ENCODE peak calls at places on chromosomes 6 and 20, in seven cellular contexts. J is A673, Y is neural progenitor cell, F is heart left ventricle, G is mammary epithelial cell, R is tibial artery, V is uterus. N is an unnamed sample.

GRCh38 chr6:24126586-24127192 is 674 bp downstream of the NRSN1 start:
- DNase-seq in J (peak), Y (peak), F (no peak), G (peak), R (no peak), V (no peak), N (peak)

GRCh38 chr6:5115168-5115567 is 30.0 kb downstream of the PPP1R3G start:
- DNase-seq in J (peak), Y (no peak), F (peak), G (no peak), R (no peak), V (no peak), N (peak)

GRCh38 chr6:131524695-131525336 is 48.2 kb upstream of the ARG1 start:
- DNase-seq in J (no peak), Y (no peak), F (no peak), G (no peak), R (no peak), V (no peak), N (no peak)

GRCh38 chr6:137712587-137712986 is 154.5 kb upstream of the TNFAIP3 start:
- DNase-seq in J (no peak), Y (no peak), F (no peak), G (no peak), R (no peak), V (no peak), N (no peak)

GRCh38 chr20:8755340-8756118 is 313.4 kb upstream of the PLCB4 start:
- DNase-seq in J (no peak), Y (no peak), F (no peak), G (no peak), R (no peak), V (no peak), N (no peak)

GRCh38 chr6:81486234-81486633 is 266.2 kb downstream of the TENT5A start:
- DNase-seq in J (no peak), Y (no peak), F (no peak), G (no peak), R (no peak), V (no peak), N (no peak)

GRCh38 chr6:150302801-150303138 is 66.0 kb upstream of the IYD start:
- DNase-seq in J (no peak), Y (peak), F (no peak), G (no peak), R (no peak), V (no peak), N (no peak)

GRCh38 chr6:111723412-111723970 is 117.8 kb upstream of the TRAF3IP2 start:
- DNase-seq in J (no peak), Y (no peak), F (no peak), G (no peak), R (no peak), V (no peak), N (no peak)

GRCh38 chr20:45752747-45753146 is 30.6 kb downstream of the SPINT4 start:
- DNase-seq in J (no peak), Y (no peak), F (no peak), G (peak), R (no peak), V (no peak), N (no peak)

GRCh38 chr20:45408646-45409213 is 641 bp downstream of the DBNDD2 start:
- DNase-seq in J (no peak), Y (no peak), F (peak), G (no peak), R (peak), V (no peak), N (no peak)

GRCh38 chr20:49699200-49699992 is 14.3 kb downstream of the B4GALT5 start:
- DNase-seq in J (peak), Y (no peak), F (no peak), G (peak), R (no peak), V (no peak), N (peak)

GRCh38 chr6:33410711-33411631 is at the start of gene PHF1:
- DNase-seq in J (peak), Y (no peak), F (peak), G (no peak), R (peak), V (no peak), N (peak)

GRCh38 chr6:160139420-160139851 is 17.8 kb downstream of the SLC22A1 start:
- DNase-seq in J (peak), Y (no peak), F (no peak), G (peak), R (no peak), V (peak), N (peak)

GRCh38 chr6:159074866-159075265 is 30.1 kb upstream of the TAGAP start:
- DNase-seq in J (no peak), Y (no peak), F (no peak), G (no peak), R (no peak), V (no peak), N (no peak)

GRCh38 chr20:24650091-24650490 is 180.7 kb downstream of the SYNDIG1 start:
- DNase-seq in J (no peak), Y (no peak), F (no peak), G (no peak), R (peak), V (no peak), N (no peak)

GRCh38 chr6:52503344-52503747 is 73.5 kb downstream of the TRAM2 start:
- DNase-seq in J (no peak), Y (peak), F (peak), G (no peak), R (no peak), V (no peak), N (no peak)

GRCh38 chr20:40741507-40742106 is 52.6 kb upstream of the MAFB start:
- DNase-seq in J (peak), Y (peak), F (peak), G (peak), R (peak), V (no peak), N (peak)

GRCh38 chr6:145814035-145814500 is 527 bp downstream of the FBXO30 start:
- DNase-seq in J (peak), Y (peak), F (peak), G (peak), R (no peak), V (no peak), N (peak)

GRCh38 chr6:74447013-74447412 is 751.0 kb downstream of the CD109 start:
- DNase-seq in J (peak), Y (no peak), F (no peak), G (no peak), R (no peak), V (no peak), N (peak)

GRCh38 chr20:36491901-36492617 is 49.3 kb upstream of the MYL9 start:
- DNase-seq in J (no peak), Y (no peak), F (no peak), G (peak), R (no peak), V (no peak), N (no peak)

GRCh38 chr6:159172066-159172465 is 2.9 kb downstream of the FNDC1 start:
- DNase-seq in J (no peak), Y (no peak), F (no peak), G (no peak), R (no peak), V (no peak), N (no peak)

GRCh38 chr6:42322676-42323075 is 105.0 kb upstream of the MRPS10 start:
- DNase-seq in J (no peak), Y (peak), F (no peak), G (no peak), R (no peak), V (no peak), N (no peak)

GRCh38 chr20:34316191-34316814 is 13.1 kb upstream of the AHCY start:
- DNase-seq in J (peak), Y (no peak), F (no peak), G (peak), R (no peak), V (no peak), N (peak)

GRCh38 chr6:28776269-28777146 is 147.3 kb downstream of the TRIM27 start:
- DNase-seq in J (peak), Y (peak), F (no peak), G (no peak), R (no peak), V (no peak), N (no peak)

GRCh38 chr20:36084897-36085617 is 69.5 kb upstream of the EPB41L1 start:
- DNase-seq in J (no peak), Y (no peak), F (no peak), G (peak), R (no peak), V (no peak), N (peak)

GRCh38 chr20:58888521-58889333 is 36.2 kb downstream of the GNAS start:
- DNase-seq in J (peak), Y (peak), F (peak), G (peak), R (peak), V (peak), N (peak)

GRCh38 chr20:45487231-45487635 is 17.7 kb downstream of the WFDC2 start:
- DNase-seq in J (peak), Y (peak), F (no peak), G (no peak), R (no peak), V (no peak), N (no peak)

GRCh38 chr6:2956930-2957329 is 14.4 kb downstream of the SERPINB6 start:
- DNase-seq in J (no peak), Y (no peak), F (no peak), G (no peak), R (no peak), V (no peak), N (no peak)

GRCh38 chr6:30840922-30841643 is 43.2 kb upstream of the DDR1 start:
- DNase-seq in J (peak), Y (no peak), F (no peak), G (no peak), R (no peak), V (no peak), N (no peak)

GRCh38 chr20:35269055-35269781 is 8.7 kb downstream of the MMP24OS start:
- DNase-seq in J (peak), Y (peak), F (peak), G (peak), R (peak), V (peak), N (peak)

GRCh38 chr20:9392892-9393857 is 121.2 kb upstream of the LAMP5 start:
- DNase-seq in J (peak), Y (peak), F (peak), G (peak), R (peak), V (peak), N (peak)

GRCh38 chr6:105804436-105804835 is 281.7 kb upstream of the PRDM1 start:
- DNase-seq in J (no peak), Y (no peak), F (no peak), G (peak), R (no peak), V (no peak), N (peak)

GRCh38 chr6:25056130-25056529 is 120.4 kb upstream of the RIPOR2 start:
- DNase-seq in J (no peak), Y (no peak), F (peak), G (no peak), R (no peak), V (no peak), N (no peak)

GRCh38 chr20:23399568-23400241 is 21.6 kb downstream of the NAPB start:
- DNase-seq in J (peak), Y (no peak), F (no peak), G (peak), R (no peak), V (no peak), N (peak)

GRCh38 chr6:16184129-16184528 is 54.3 kb upstream of the GMPR start:
- DNase-seq in J (peak), Y (peak), F (no peak), G (peak), R (peak), V (no peak), N (no peak)

GRCh38 chr20:25007491-25008305 is 15.1 kb upstream of the APMAP start:
- DNase-seq in J (no peak), Y (no peak), F (no peak), G (no peak), R (peak), V (no peak), N (no peak)

GRCh38 chr6:154605207-154605877 is 94.9 kb upstream of the CNKSR3 start:
- DNase-seq in J (peak), Y (no peak), F (no peak), G (peak), R (no peak), V (no peak), N (no peak)

GRCh38 chr6:147870745-147871144 is 362.3 kb downstream of the SAMD5 start:
- DNase-seq in J (no peak), Y (no peak), F (no peak), G (no peak), R (no peak), V (no peak), N (no peak)

GRCh38 chr6:147869869-147870268 is 361.4 kb downstream of the SAMD5 start:
- DNase-seq in J (no peak), Y (no peak), F (no peak), G (no peak), R (no peak), V (no peak), N (no peak)

GRCh38 chr6:147867827-147868226 is 359.3 kb downstream of the SAMD5 start:
- DNase-seq in J (no peak), Y (no peak), F (no peak), G (no peak), R (no peak), V (no peak), N (no peak)

GRCh38 chr6:147869223-147869600 is 360.7 kb downstream of the SAMD5 start:
- DNase-seq in J (no peak), Y (no peak), F (no peak), G (no peak), R (no peak), V (no peak), N (no peak)

GRCh38 chr6:147868493-147869222 is 360.2 kb downstream of the SAMD5 start:
- DNase-seq in J (peak), Y (no peak), F (no peak), G (no peak), R (no peak), V (no peak), N (no peak)
- H3K4me3 ChIP-seq in J (peak), Y (no peak), F (no peak), G (no peak), R (no peak), V (no peak), N (no peak)

GRCh38 chr6:108497883-108498282 is 62.8 kb upstream of the FOXO3 start:
- DNase-seq in J (peak), Y (peak), F (no peak), G (peak), R (no peak), V (no peak), N (peak)
- TF ChIP-seq CTCF in J (peak), Y (peak), F (peak), G (peak), R (peak), V (no peak), N (peak)

DNA sequence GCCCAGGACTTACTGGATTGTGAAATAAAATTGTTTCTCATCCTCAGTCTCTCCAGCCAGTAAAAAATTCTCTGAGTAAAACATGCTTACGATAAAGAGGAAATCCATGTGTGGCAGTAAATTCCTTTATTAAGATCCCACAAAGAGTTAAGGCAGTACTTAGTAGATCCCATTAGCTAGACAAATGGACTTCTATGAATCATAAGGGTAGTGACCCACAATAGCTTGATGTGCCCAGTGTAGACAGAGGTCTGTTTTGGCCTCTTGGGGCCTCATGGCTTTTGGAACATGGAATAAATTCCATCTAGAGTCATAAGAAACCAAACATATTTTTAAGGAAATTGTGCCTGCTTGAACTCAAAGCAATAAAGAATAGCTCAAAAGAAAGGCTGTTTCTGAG is 87.8 kb upstream of the RBM24 start:
- DNase-seq in J (no peak), Y (no peak), F (no peak), G (no peak), R (no peak), V (no peak), N (no peak)
- H3K27ac ChIP-seq in J (no peak), Y (no peak), F (no peak), G (no peak), R (peak), V (no peak), N (no peak)

DNA sequence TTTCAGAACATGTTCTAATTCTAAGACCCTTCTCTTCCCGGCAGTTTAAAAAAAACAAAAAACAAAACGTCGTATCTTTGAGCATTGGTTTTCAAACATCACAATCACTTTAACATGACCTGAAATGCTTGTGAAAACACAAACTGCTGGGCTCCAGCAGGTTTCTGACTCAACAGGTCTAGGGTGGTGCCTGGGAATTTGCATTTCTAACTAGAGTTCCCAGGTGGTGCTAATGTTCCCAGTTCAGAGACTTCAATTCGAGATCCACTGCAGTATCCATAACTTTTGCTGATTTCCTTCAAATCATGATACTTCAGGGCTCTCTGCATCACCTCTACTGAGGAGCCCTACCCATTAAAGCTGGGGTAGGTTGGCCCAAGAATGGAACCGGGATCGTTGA is 850 bp upstream of the SMPDL3A start:
- DNase-seq in J (no peak), Y (no peak), F (no peak), G (no peak), R (no peak), V (no peak), N (no peak)
- H3K4me3 ChIP-seq in J (no peak), Y (peak), F (no peak), G (no peak), R (no peak), V (peak), N (no peak)

N was measured in brain microvascular endothelial cell.